ENCODE peak calls at places on chromosomes 5 and 9, in nine cellular contexts. C, I, L, R, K, V, F, H and M are unnamed samples.
A peak's percentile ranks its signal among the peaks of the same experiment; 100 is the strongest.

GRCh38 chr5:137561572-137561971 is 62.4 kb upstream of the SPOCK1 start:
- DNase-seq in F (no peak), R (no peak), V (no peak), I (no peak), L (no peak), K (no peak), C (no peak), H (no peak), M (no peak)

GRCh38 chr5:73442960-73443627 is 5.5 kb downstream of the FOXD1 start:
- DNase-seq in K (no peak), C (no peak), R (no peak), V (no peak), L (no peak), F (no peak), I (no peak), H (no peak), M (no peak)

GRCh38 chr5:174951151-174951780 is 226.9 kb downstream of the MSX2 start:
- DNase-seq in L (peak; percentile 69), I (no peak), C (peak; percentile 81), R (peak; percentile 57), V (peak; percentile 40), F (peak; percentile 26), K (no peak), H (peak; percentile 62), M (no peak)

GRCh38 chr5:111585291-111585690 is 73.0 kb upstream of the STARD4 start:
- DNase-seq in I (no peak), H (no peak), C (no peak), V (no peak), R (no peak), K (no peak), L (no peak), F (no peak), M (no peak)

GRCh38 chr9:32414856-32415255 is 30.4 kb downstream of the ACO1 start:
- DNase-seq in F (no peak), I (no peak), H (no peak), K (no peak), L (no peak), R (no peak), C (no peak), V (no peak), M (no peak)

GRCh38 chr5:153818626-153819025 is 220.1 kb downstream of the FAM114A2 start:
- DNase-seq in K (no peak), L (no peak), R (no peak), C (no peak), I (no peak), F (no peak), H (no peak), V (no peak), M (no peak)

GRCh38 chr5:145911164-145911563 is 25.2 kb upstream of the SH3RF2 start:
- DNase-seq in H (no peak), L (no peak), F (no peak), C (no peak), K (no peak), I (no peak), R (no peak), V (no peak), M (no peak)

GRCh38 chr5:59661939-59662615 is 231.4 kb downstream of the PDE4D start:
- DNase-seq in V (no peak), L (no peak), F (no peak), I (no peak), K (no peak), C (no peak), H (no peak), R (no peak), M (no peak)

GRCh38 chr5:36607114-36607561 is 732 bp downstream of the SLC1A3 start:
- DNase-seq in L (no peak), C (peak; percentile 7), R (peak; percentile 57), H (peak; percentile 45), F (no peak), I (no peak), K (no peak), V (no peak), M (no peak)

DNA sequence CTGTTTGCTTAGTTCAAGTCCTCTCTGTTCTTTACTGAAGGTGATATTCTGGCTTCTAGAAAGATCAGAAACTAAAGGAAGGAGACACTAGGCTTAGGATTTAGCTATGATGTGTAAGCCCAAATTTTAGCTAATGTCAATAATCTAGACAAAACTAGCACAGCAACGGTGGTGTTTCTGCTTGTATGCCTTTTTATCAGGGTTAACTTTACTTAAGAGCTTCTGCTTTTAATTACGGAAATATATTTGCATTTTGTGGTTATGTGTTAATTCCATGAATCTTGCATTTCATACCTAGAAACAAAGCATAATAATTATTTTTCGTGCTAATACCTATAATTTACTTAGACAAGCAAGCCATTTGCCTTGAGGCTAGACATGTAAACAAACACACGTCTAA is 96.1 kb downstream of the PAX5 start:
- DNase-seq in R (no peak), F (no peak), L (no peak), H (no peak), V (no peak), I (no peak), K (no peak), C (no peak), M (no peak)
- H3K4me1 ChIP-seq in R (no peaks in the 10 kb centered on the region), F (no peaks in the 10 kb centered on the region), L (no peaks in the 10 kb centered on the region), H (no peaks in the 10 kb centered on the region), V (no peaks in the 10 kb centered on the region), I (no peaks in the 10 kb centered on the region), K (no peaks in the 10 kb centered on the region), C (peaks cover 11% of the 10 kb centered on the region), M (no peaks in the 10 kb centered on the region)

GRCh38 chr5:132871459-132871858 is 2.0 kb upstream of the LEAP2 start:
- DNase-seq in K (no peak), C (no peak), R (no peak), L (no peak), V (no peak), I (no peak), F (no peak), H (no peak), M (no peak)
- TF ChIP-seq POLR2A in K (no peak), C (no peak), R (no peak), L (no peak), V (no peak), I (no peak), F (no peak), H (no peak), M (no peak)

DNA sequence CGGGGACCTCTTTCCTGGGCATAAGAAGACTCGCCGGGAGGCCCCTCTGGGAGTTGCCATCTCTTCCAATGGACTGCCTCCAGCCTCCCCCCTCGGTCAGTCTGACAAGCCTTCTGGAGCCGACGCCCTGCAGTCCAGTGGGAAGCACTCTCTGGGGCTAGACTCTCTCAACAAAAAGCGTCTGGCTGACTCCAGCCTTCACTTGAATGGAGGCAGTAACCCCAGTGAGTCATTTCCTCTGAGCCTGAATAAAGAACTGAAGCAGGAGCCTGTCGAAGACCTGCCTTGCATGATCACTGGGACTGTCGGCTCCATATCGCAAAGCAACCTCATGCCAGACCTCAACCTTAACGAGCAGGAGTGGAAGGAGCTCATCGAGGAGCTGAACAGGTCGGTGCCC is 28.4 kb upstream of the LTC4S start:
- DNase-seq in V (no peak), K (no peak), C (peak; percentile 23), R (peak; percentile 81), H (no peak), L (no peak), F (no peak), I (no peak), M (no peak)
- TF ChIP-seq CTCF in V (no peak), K (no peak), C (no peak), R (no peak), H (no peak), L (no peak), F (no peak), I (no peak), M (no peak)

DNA sequence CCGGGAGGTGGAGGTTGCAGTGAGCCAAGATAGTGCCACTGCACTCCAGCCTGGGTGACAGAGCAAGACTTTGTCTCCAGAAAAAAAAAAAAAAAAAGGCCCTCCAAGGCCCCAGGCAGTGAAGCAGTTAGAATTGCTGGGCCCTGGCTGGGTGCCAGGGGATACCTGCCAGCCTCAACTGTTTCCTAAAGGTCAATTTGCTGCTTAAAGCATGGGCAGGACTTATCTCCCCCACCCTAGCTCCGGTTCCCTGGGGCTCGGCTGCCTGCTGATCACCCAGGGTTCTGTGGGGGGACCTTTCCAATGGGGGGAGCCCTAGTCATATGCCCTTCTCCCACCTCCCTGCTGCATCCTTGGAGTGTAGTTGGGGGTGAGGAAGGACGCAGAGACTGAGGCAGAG is 25.7 kb downstream of the NCS1 start:
- DNase-seq in F (no peak), R (no peak), I (no peak), H (peak; percentile 49), L (no peak), K (no peak), C (no peak), V (no peak), M (no peak)
- H3K4me1 ChIP-seq in F (peaks cover 60% of the 10 kb centered on the region), R (peaks cover 10% of the 10 kb centered on the region), I (peaks cover 90% of the 10 kb centered on the region), H (peaks cover 27% of the 10 kb centered on the region), L (peaks cover 14% of the 10 kb centered on the region), K (peaks cover 62% of the 10 kb centered on the region), C (peaks cover 4% of the 10 kb centered on the region), V (peaks cover 53% of the 10 kb centered on the region), M (no peaks in the 10 kb centered on the region)

GRCh38 chr9:120875643-120875953 is 1.4 kb downstream of the PHF19 start:
- DNase-seq in L (peak; percentile 56), I (no peak), V (no peak), H (no peak), F (no peak), R (no peak), C (no peak), K (no peak), M (no peak)

GRCh38 chr9:120877276-120878034 is 467 bp upstream of the PHF19 start:
- DNase-seq in I (peak; percentile 84), C (peak; percentile 74), V (peak; percentile 68), L (peak; percentile 100), K (no peak), F (peak; percentile 49), R (peak; percentile 51), H (peak; percentile 63), M (peak; percentile 66)

GRCh38 chr9:120878188-120879130 is 1.5 kb upstream of the PHF19 start:
- DNase-seq in C (no peak), H (no peak), K (no peak), I (no peak), L (peak; percentile 88), F (no peak), V (no peak), R (no peak), M (no peak)

GRCh38 chr9:120875954-120876841 is 790 bp downstream of the PHF19 start:
- DNase-seq in V (peak; percentile 89), K (no peak), H (peak; percentile 69), L (peak; percentile 100), C (peak; percentile 93), F (peak; percentile 66), I (peak; percentile 94), R (peak; percentile 89), M (peak; percentile 89)

GRCh38 chr9:120876842-120877240 is at the start of gene PHF19:
- DNase-seq in K (no peak), C (peak; percentile 64), L (no peak), V (no peak), H (no peak), R (peak; percentile 44), I (no peak), F (no peak), M (no peak)
- TF ChIP-seq POLR2A in K (no peak), C (peak; percentile 53), L (no peak), V (no peak), H (no peak), R (no peak), I (no peak), F (no peak), M (no peak)

GRCh38 chr9:93536874-93537273 is 39.5 kb upstream of the PHF2 start:
- DNase-seq in L (no peak), V (no peak), I (no peak), F (no peak), K (no peak), R (no peak), H (no peak), C (peak; percentile 13), M (no peak)
- TF ChIP-seq CTCF in L (no peak), V (no peak), I (no peak), F (no peak), K (no peak), R (no peak), H (no peak), C (no peak), M (no peak)

GRCh38 chr9:127116088-127116726 is 6.2 kb downstream of the ANGPTL2 start:
- DNase-seq in F (no peak), L (peak; percentile 27), C (no peak), H (no peak), R (peak; percentile 38), K (no peak), I (no peak), V (no peak), M (no peak)
- H3K4me1 ChIP-seq in F (peaks cover 69% of the 10 kb centered on the region), L (no peaks in the 10 kb centered on the region), C (peaks cover 17% of the 10 kb centered on the region), H (peaks cover 6% of the 10 kb centered on the region), R (peaks cover 86% of the 10 kb centered on the region), K (peaks cover 39% of the 10 kb centered on the region), I (peaks cover 62% of the 10 kb centered on the region), V (peaks cover 44% of the 10 kb centered on the region), M (peaks cover 8% of the 10 kb centered on the region)